ENCODE peak calls at places on chromosomes 5 and 9, in five cellular contexts. F, E, L, S and X are unnamed samples.

GRCh38 chr9:116368680-116369079 is 215.1 kb downstream of the PAPPA start:
- DNase-seq in F (no peak), E (no peak), L (no peak), S (no peak), X (no peak)

GRCh38 chr5:168941901-168942300 is 359.0 kb downstream of the SLIT3 start:
- DNase-seq in F (no peak), E (peak), L (no peak), S (peak), X (no peak)

GRCh38 chr9:109972026-109973005 is 192.3 kb downstream of the PALM2AKAP2 start:
- DNase-seq in F (no peak), E (no peak), L (no peak), S (peak), X (peak)

GRCh38 chr9:5832093-5832542 is 799 bp downstream of the ERMP1 start:
- DNase-seq in F (no peak), E (peak), L (no peak), S (peak), X (no peak)

GRCh38 chr9:131627846-131628820 is 82.8 kb downstream of the PRRT1B start:
- DNase-seq in F (no peak), E (no peak), L (peak), S (no peak), X (no peak)

GRCh38 chr9:120538339-120538738 is 41.6 kb downstream of the CDK5RAP2 start:
- DNase-seq in F (no peak), E (no peak), L (no peak), S (no peak), X (no peak)

GRCh38 chr5:156942064-156942463 is 21.0 kb downstream of the TIMD4 start:
- DNase-seq in F (no peak), E (no peak), L (no peak), S (peak), X (no peak)

GRCh38 chr9:8346291-8346690 is 546.7 kb upstream of the DMAC1 start:
- DNase-seq in F (no peak), E (no peak), L (no peak), S (no peak), X (no peak)

DNA sequence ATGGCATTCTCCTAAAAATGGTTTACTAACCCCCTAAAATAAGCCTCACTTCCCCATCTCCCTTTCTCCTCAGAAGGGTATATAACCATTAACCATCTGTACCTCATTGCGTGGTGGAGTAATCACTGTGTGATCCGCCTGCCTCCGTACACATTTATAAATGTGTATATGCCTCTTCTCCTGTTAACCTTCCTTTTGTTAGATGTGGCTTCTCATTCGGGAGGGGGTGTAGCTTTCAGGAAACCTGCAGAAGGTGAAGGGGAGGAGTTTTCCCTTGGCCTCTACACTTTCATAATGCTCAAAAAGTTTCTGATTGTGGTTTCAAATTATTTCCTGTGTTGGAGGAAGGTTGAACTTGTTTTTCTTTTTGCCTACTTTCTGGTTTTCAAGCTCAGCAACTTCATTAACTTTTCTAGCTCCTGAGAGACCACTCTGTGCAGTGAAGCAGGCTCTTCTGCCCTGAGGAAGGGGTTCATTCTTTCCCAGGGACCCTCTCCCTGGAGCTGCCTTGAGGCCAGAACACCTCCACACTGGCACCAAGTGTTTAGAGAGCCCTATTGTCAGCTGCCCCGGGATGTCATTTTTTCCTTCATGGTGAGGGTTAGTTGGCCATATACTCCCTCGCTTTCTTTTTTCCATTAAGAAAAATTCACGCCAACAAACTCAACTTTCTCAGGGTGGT is 46.9 kb downstream of the RASGRF2 start:
- DNase-seq in F (no peak), E (no peak), L (no peak), S (no peak), X (no peak)
- H3K27ac ChIP-seq in F (no peak), E (no peak), L (no peak), S (no peak), X (no peak)

DNA sequence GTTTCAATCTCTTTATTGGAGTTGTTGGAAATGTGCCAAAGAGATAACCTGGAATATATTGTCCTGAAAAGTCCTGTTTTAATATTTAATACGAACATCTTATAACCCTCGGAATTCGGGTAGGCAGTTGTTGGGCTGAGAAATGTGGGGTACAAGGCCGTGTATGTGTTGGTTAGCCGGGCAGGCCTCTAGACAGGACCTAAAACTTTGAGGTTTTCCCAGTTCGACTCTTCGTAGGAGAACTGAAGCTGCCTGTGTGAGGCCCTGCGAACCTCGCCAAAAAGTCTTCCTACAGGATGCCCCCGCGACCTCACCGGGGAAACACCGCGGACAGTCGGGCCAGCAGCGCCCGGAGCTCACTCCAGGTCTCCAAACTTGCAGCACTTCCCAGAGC is 583 bp upstream of the TJP2 start:
- DNase-seq in F (no peak), E (no peak), L (no peak), S (no peak), X (no peak)
- H3K27ac ChIP-seq in F (no peak), E (peak), L (peak), S (no peak), X (peak)

DNA sequence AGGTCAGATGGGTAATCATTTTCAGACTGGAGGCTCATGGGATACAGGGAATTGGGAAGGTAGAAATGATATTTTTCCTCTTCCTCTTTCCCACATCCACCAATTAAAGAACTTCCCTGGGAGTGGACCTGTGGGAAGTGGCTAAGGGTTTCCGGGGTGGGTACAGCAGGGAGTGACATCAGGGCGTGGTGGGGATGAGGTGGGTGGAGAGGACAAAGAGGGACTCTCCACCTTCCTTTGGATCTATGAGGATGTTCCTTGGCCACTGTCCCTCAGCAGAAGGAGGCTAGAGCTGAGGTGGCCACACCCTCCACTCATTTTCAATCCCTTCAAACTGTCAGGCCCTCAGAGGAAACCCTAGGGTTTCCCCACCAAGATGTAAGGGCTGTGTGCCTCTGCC is 54.7 kb downstream of the IRF1 start:
- DNase-seq in F (no peak), E (no peak), L (no peak), S (no peak), X (no peak)
- H3K27ac ChIP-seq in F (no peak), E (no peak), L (no peak), S (no peak), X (no peak)

GRCh38 chr5:158060216-158060615 is 201.3 kb upstream of the CLINT1 start:
- DNase-seq in F (no peak), E (no peak), L (no peak), S (no peak), X (no peak)

GRCh38 chr5:158068964-158069363 is 210.0 kb upstream of the CLINT1 start:
- DNase-seq in F (no peak), E (no peak), L (no peak), S (no peak), X (no peak)

GRCh38 chr5:158061451-158061850 is 202.5 kb upstream of the CLINT1 start:
- DNase-seq in F (no peak), E (no peak), L (no peak), S (no peak), X (no peak)

GRCh38 chr5:158063052-158063451 is 204.1 kb upstream of the CLINT1 start:
- DNase-seq in F (no peak), E (no peak), L (no peak), S (no peak), X (no peak)

DNA sequence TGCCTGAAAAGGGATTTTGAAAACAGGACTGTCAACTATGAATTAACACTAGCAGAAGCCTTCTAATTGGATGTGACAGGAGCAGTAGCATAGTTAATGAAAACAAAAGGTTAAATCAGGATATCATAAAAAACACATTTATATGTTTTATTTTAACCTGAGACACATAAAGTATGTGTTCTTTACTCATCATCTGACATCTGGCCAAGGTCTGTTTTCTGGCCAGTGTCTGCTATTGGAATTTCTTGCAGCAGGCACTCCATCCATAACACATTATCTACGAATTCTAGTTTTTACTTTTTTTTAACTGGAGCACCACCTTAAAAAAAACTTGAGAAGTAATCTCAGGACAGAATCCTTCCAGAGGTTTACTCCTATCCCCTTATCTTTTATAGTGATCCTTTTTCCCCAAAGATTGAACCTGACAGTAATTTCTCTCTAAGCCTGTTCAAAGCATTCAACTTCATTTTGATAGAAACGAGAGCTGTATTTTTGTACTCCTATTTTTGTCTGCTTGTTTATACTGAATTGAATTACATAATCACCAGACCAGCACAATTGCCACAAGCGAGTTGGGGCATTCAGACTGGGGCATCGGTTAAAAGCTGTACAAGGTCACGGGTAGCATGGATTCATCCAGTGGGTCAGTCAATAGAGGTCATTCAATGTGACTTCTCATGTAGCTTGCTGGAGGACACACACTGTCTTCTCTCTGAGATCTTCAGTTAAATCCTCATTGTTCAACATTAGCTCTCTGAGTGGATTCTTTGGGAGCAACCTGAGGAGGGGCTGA is 205.6 kb upstream of the CLINT1 start:
- DNase-seq in F (no peak), E (no peak), L (no peak), S (no peak), X (no peak)
- H3K27ac ChIP-seq in F (no peak), E (no peak), L (no peak), S (no peak), X (no peak)

DNA sequence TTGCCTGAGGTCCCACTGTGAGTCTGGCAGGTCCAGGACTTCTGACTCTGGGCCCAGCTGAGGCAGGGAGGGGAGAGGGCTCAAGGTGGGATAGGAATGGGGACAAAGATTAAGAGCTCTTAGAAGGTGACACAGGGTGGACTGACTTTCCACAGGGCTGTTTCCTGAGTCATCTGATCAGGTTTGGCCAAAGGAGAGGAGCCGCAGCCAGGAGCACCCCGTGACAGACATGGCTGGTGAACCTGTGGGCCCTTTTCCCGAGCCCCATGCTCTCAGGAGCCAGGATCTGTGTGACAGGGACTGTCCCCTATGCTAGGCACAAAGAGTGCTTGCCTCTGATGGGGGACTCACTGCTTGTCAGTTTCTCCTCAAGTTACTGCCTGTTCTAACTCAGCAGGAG is 37.8 kb downstream of the COL27A1 start:
- DNase-seq in F (no peak), E (no peak), L (no peak), S (no peak), X (no peak)
- H3K27ac ChIP-seq in F (no peak), E (no peak), L (no peak), S (no peak), X (no peak)

GRCh38 chr9:105306533-105307140 is 62.2 kb downstream of the SLC44A1 start:
- DNase-seq in F (no peak), E (no peak), L (no peak), S (no peak), X (no peak)

GRCh38 chr9:105311317-105311716 is 66.9 kb downstream of the SLC44A1 start:
- DNase-seq in F (no peak), E (no peak), L (no peak), S (no peak), X (no peak)

GRCh38 chr9:105309531-105309931 is 65.1 kb downstream of the SLC44A1 start:
- DNase-seq in F (no peak), E (no peak), L (no peak), S (no peak), X (no peak)

GRCh38 chr9:105307731-105308130 is 63.3 kb downstream of the SLC44A1 start:
- DNase-seq in F (no peak), E (no peak), L (no peak), S (no peak), X (no peak)

DNA sequence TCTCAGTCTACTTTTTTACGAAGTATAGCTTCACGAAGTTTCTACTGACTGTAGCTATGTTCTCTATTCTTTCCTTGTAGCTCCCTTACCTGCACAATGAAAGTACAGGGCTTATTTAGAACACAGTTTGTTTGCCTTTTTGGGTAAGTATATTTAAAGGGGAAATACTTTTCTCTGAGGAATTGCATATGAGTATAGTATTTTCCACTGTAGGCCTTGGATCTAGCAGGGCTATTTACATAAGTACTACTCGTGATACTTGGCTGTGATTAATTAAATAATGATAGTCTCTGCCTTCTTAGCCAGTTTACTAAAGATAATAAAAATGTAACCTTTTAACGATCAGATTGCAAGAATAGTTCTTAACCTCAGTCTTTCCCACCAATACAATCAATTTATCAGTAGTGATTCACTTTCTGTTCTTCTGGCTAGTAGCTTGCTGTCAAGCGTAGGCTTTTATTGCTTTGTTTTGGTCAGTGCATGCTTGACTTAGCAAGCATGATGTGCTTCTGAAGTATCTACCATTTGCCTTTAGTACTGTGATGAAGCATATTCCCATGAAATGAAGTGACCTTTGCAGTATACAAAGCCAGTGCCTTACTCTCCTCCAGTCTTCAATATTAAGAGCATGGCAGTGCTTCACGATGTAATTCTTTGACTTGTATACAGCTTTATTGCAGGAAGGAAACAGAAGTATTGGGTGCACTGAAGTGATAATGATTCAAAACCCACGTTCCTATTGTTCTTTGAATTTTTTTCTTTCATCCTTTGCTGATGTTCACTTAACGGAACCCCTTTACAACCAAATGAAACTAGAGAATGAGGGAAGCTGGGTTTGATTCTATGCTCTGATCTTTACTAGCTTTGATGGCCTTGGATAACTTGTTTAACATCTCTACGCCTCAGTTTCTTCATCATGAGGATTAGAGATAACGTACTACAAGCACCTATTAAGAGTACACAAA is 64.3 kb downstream of the SLC44A1 start:
- DNase-seq in F (no peak), E (no peak), L (no peak), S (no peak), X (no peak)
- H3K27ac ChIP-seq in F (peak), E (peak), L (no peak), S (no peak), X (peak)

GRCh38 chr5:75616286-75616810 is 5.1 kb downstream of the ANKDD1B start:
- DNase-seq in F (no peak), E (no peak), L (no peak), S (no peak), X (no peak)
- H3K27ac ChIP-seq in F (no peak), E (no peak), L (peak), S (no peak), X (no peak)

DNA sequence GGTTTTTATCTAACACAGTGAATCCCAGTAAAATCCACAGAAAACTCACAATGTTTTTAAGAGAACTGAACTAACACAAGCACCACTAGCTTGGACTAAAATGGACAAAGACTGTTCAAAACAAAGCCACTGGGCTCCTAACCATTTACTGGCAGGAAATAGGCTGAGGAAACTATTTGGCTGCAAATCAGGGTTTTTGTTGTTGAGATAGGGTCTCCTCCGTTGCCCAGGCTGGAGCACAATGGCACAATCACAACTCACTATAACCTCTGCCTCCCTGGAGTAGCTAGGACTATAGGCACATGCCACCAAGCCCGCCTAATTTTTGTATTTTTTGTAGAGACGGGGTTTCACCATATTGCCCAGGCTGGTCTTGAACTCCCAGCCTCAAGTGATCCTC is 99.7 kb downstream of the THBS4 start:
- DNase-seq in F (no peak), E (no peak), L (no peak), S (no peak), X (no peak)
- H3K27ac ChIP-seq in F (no peak), E (peak), L (no peak), S (no peak), X (peak)